ENCODE peak calls at places on chromosome 18, in ten cellular contexts. H is Calu3, J is HCEC 1CT, B is CMK, N is HTR-8/SVneo, E is head of caudate nucleus, O is NCI-H460, I is EH, G is caudate nucleus, W is AG04450. K is an unnamed sample.

GRCh38 chr18:45197526-45197970 is 417.7 kb upstream of the SLC14A2 start:
- DNase-seq in G (no peak), O (peak; percentile 74), J (no peak), B (no peak), I (no peak), E (peak; percentile 7), W (peak; percentile 34), N (no peak), H (no peak), K (peak; percentile 39)

GRCh38 chr18:69703461-69703860 is 244.2 kb downstream of the CD226 start:
- DNase-seq in E (no peak), G (no peak), W (no peak), I (no peak), H (no peak), B (no peak), N (no peak), J (no peak), O (no peak), K (no peak)

GRCh38 chr18:2853173-2853925 is 6.5 kb downstream of the EMILIN2 start:
- DNase-seq in E (no peak), J (no peak), B (no peak), I (no peak), N (no peak), G (no peak), O (no peak), H (no peak), W (no peak), K (no peak)

GRCh38 chr18:6088432-6088831 is 193.1 kb upstream of the TMEM200C start:
- DNase-seq in G (no peak), E (no peak), J (no peak), I (no peak), W (no peak), N (no peak), H (no peak), O (no peak), B (no peak), K (no peak)

GRCh38 chr18:63878343-63878742 is 9.2 kb upstream of the SERPINB2 start:
- DNase-seq in J (peak; percentile 49), N (no peak), E (no peak), O (peak; percentile 54), H (no peak), B (no peak), I (peak; percentile 34), G (no peak), W (no peak), K (no peak)

GRCh38 chr18:48787523-48788151 is 163.1 kb downstream of the SMAD7 start:
- DNase-seq in B (no peak), O (no peak), H (no peak), E (no peak), W (no peak), I (peak; percentile 71), N (no peak), G (no peak), J (no peak), K (peak; percentile 33)

GRCh38 chr18:32815881-32816280 is 43.1 kb upstream of the KLHL14 start:
- DNase-seq in N (no peak), E (no peak), G (no peak), B (no peak), H (no peak), W (no peak), I (no peak), J (no peak), O (no peak), K (no peak)

GRCh38 chr18:79440728-79441127 is 45.0 kb downstream of the NFATC1 start:
- DNase-seq in I (no peak), O (no peak), E (no peak), W (no peak), J (no peak), H (no peak), N (no peak), G (no peak), B (no peak), K (no peak)

K was measured in ELR.